ENCODE peak calls at places on chromosomes 7 and 10, in ten cellular contexts. J is transverse colon, W is suprapubic skin, O is HCT116, R is sigmoid colon, Q is K562, F is GM23338, C is stomach, I is endothelial cell of umbilical vein, M is prostate gland. H is an unnamed sample.

GRCh38 chr10:91683976-91684375 is 51.1 kb upstream of the PPP1R3C start:
- DNase-seq in J (no peak), W (no peak), O (no peak), R (no peak), Q (no peak), F (peak; percentile 28), C (no peak), I (no peak), M (no peak), H (no peak)

GRCh38 chr10:64369885-64370773 is 848.9 kb downstream of the REEP3 start:
- DNase-seq in J (no peak), W (no peak), O (no peak), R (no peak), Q (no peak), F (no peak), C (no peak), I (no peak), M (no peak), H (no peak)

GRCh38 chr10:18607503-18607902 is 43.9 kb downstream of the NSUN6 start:
- DNase-seq in J (peak; percentile 36), W (no peak), O (peak; percentile 72), R (peak; percentile 74), Q (peak; percentile 72), F (no peak), C (peak; percentile 38), I (peak; percentile 76), M (no peak), H (no peak)

GRCh38 chr7:11341285-11341944 is 367.7 kb downstream of the PHF14 start:
- DNase-seq in J (no peak), W (no peak), O (peak; percentile 8), R (no peak), Q (peak; percentile 35), F (peak; percentile 54), C (no peak), I (peak; percentile 14), M (peak; percentile 8), H (peak; percentile 13)

GRCh38 chr10:102281103-102281502 is 35.8 kb downstream of the GBF1 start:
- DNase-seq in J (no peak), W (no peak), O (no peak), R (no peak), Q (no peak), F (no peak), C (no peak), I (no peak), M (no peak), H (no peak)

GRCh38 chr7:77348371-77348813 is 67.8 kb downstream of the GSAP start:
- DNase-seq in J (no peak), W (no peak), O (no peak), R (peak; percentile 78), Q (no peak), F (no peak), C (peak; percentile 29), I (peak; percentile 91), M (no peak), H (no peak)

GRCh38 chr10:23331567-23332290 is 12.9 kb downstream of the C10orf67 start:
- DNase-seq in J (no peak), W (no peak), O (no peak), R (no peak), Q (no peak), F (no peak), C (no peak), I (peak; percentile 4), M (no peak), H (no peak)

GRCh38 chr10:20007426-20007825 is 191.2 kb downstream of the PLXDC2 start:
- DNase-seq in J (no peak), W (no peak), O (no peak), R (no peak), Q (no peak), F (no peak), C (no peak), I (no peak), M (no peak), H (no peak)

GRCh38 chr7:121279060-121279620 is 49.7 kb upstream of the WNT16 start:
- DNase-seq in J (no peak), W (no peak), O (no peak), R (no peak), Q (no peak), F (no peak), C (no peak), I (no peak), M (no peak), H (no peak)

GRCh38 chr10:93818086-93818485 is 60.4 kb downstream of the LGI1 start:
- DNase-seq in J (no peak), W (no peak), O (no peak), R (no peak), Q (no peak), F (no peak), C (no peak), I (no peak), M (no peak), H (no peak)

GRCh38 chr7:28956608-28957063 is 1.5 kb downstream of the TRIL start:
- DNase-seq in J (peak; percentile 70), W (peak; percentile 79), O (no peak), R (peak; percentile 80), Q (no peak), F (peak; percentile 87), C (peak; percentile 74), I (peak; percentile 61), M (peak; percentile 68), H (no peak)

GRCh38 chr7:102129636-102130370 is 156.9 kb upstream of the SH2B2 start:
- DNase-seq in J (no peak), W (no peak), O (no peak), R (no peak), Q (no peak), F (no peak), C (no peak), I (no peak), M (no peak), H (no peak)

GRCh38 chr10:122294006-122294405 is 22.9 kb downstream of the BTBD16 start:
- DNase-seq in J (no peak), W (no peak), O (no peak), R (no peak), Q (no peak), F (no peak), C (no peak), I (no peak), M (no peak), H (no peak)

GRCh38 chr10:133335238-133336122 is 1.2 kb downstream of the CALY start:
- DNase-seq in J (peak; percentile 62), W (no peak), O (no peak), R (no peak), Q (peak; percentile 62), F (peak; percentile 81), C (peak; percentile 48), I (no peak), M (no peak), H (peak; percentile 38)

GRCh38 chr7:48017674-48018073 is 11.2 kb downstream of the SUN3 start:
- DNase-seq in J (no peak), W (no peak), O (no peak), R (no peak), Q (no peak), F (no peak), C (no peak), I (no peak), M (no peak), H (no peak)

DNA sequence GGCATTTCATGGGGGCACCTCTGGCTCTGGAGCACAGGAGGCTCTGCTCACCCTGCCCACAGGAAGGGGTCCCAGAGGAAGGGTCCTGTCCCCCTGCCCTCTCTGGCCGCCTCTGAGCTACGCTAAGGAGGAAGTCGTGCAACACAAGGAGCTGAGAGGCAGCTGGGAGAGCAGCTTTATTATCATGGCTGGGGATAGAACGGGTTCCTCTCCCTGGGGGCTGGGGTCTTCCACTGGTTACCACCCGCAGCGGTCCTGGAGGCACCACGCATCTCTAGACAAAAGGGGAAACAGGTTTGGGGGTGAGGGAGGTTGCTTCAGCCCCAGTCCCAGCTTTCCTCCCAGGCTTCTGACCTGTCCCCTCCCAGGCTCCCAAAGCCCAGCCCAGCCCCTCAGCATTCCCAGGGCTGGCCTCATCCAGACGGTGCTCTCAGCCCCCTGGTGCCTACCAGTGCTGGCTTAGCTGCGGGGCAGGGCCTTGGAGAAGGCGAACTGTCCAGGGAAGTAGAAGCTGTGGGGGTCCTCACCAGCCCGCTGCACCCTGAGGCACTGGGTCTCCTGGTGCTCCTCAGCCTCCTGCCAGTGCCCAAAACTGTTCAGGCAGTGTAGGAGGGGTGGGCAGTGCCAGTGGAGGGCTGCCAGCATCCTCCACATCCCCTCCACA is 3.1 kb downstream of the RARRES2 start:
- DNase-seq in J (no peak), W (no peak), O (no peak), R (no peak), Q (no peak), F (no peak), C (no peak), I (no peak), M (no peak), H (no peak)
- TF ChIP-seq POLR2AphosphoS5 in J (no peak), W (no peak), O (no peak), R (no peak), Q (no peak), F (no peak), C (no peak), I (no peak), M (no peak), H (no peak)

DNA sequence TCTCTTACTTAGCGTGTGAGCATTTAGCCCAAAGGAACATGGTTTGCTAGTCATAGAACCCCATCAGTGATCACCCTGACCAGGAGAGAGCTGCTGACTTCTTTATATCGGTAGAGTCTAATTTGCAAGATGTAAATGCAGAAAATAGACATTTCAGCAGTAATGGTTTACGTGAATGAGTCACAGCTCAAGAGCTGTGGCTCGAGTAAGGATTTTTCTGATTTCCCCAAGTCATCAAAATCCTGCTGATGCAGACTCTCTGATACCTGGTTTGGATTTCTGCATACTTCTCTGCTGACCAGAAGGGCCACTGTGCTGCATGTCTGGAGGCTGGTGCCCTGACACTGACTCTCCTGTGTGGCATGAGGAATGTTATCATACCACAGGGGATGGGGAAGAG is 25.7 kb downstream of the NUB1 start:
- DNase-seq in J (no peak), W (no peak), O (no peak), R (no peak), Q (no peak), F (no peak), C (no peak), I (no peak), M (no peak), H (no peak)
- H3K27ac ChIP-seq in J (peak overlapping the region; percentile 64), W (no peak overlapping the region), O (no peak overlapping the region), R (peak overlapping the region; percentile 84), Q (no peak overlapping the region), F (no peak overlapping the region), C (peak overlapping the region; percentile 47), I (no peak overlapping the region), M (no peak overlapping the region), H (no peak overlapping the region)

GRCh38 chr7:30970594-30971094 is 6.9 kb downstream of the GHRHR start:
- DNase-seq in J (no peak), W (peak; percentile 65), O (no peak), R (no peak), Q (no peak), F (peak; percentile 59), C (no peak), I (no peak), M (peak; percentile 56), H (no peak)
- TF ChIP-seq POLR2AphosphoS5 in J (no peak), W (no peak), O (no peak), R (no peak), Q (no peak), F (no peak), C (no peak), I (no peak), M (peak; percentile 88), H (no peak)

DNA sequence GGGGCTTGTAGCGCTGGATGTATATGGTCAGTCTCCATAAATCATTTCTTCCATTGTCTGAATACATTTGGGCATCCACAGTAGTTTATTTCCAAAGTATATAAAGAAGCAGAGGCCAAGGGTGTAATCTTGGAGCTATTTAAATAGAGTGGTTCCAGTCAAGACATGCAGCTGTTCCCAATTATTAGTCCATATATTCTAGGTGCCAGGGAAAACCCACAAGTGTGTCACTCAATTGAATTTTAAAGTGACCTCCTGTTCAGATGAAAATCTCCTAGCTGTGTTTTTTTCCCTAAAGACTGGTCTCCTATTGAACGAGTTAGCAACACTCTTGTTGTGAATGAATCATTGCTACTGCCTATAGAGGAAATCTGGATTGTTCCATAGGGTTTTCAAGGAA is 260.2 kb upstream of the BMPER start:
- DNase-seq in J (no peak), W (no peak), O (no peak), R (no peak), Q (no peak), F (no peak), C (no peak), I (no peak), M (no peak), H (no peak)
- H3K27ac ChIP-seq in J (no peak overlapping the region), W (no peak overlapping the region), O (no peak overlapping the region), R (no peak overlapping the region), Q (no peak overlapping the region), F (no peak overlapping the region), C (no peak overlapping the region), I (no peak overlapping the region), M (no peak overlapping the region), H (no peak overlapping the region)